ENCODE peak calls at places on chromosomes 13 and 19, in seven cellular contexts. M is uterus; V is activated naive CD4-positive, alpha-beta T cell treated with anti-CD3 and anti-CD28 coated beads, Interleukin-2, amount 10 ng/mL, durations not matched to agents 7 days and 5 days; F is NCI-H774; N is NCI-H1417 treated with DMSO at 0.1 percent for 48 hours; A is activated naive CD8-positive, alpha-beta T cell treated with anti-CD3 and anti-CD28 coated beads for 36 hours; T is NT2/D1. S is an unnamed sample.

GRCh38 chr13:23701646-23702045 is 131.4 kb downstream of the TNFRSF19 start:
- DNase-seq in N (no peak), A (no peak), V (no peak), M (peak), F (no peak), T (no peak), S (no peak)

GRCh38 chr19:3249408-3249807 is 24.9 kb downstream of the CELF5 start:
- DNase-seq in F (peak), T (no peak), A (peak), V (no peak), M (no peak), N (no peak), S (no peak)

GRCh38 chr19:40466219-40467006 is at the start of gene SPTBN4:
- DNase-seq in N (no peak), T (no peak), A (peak), F (no peak), M (peak), V (peak), S (no peak)

GRCh38 chr13:106401081-106401480 is 134.4 kb downstream of the EFNB2 start:
- DNase-seq in M (no peak), N (no peak), F (no peak), T (no peak), A (no peak), V (no peak), S (no peak)

GRCh38 chr13:79307866-79308298 is 98.2 kb downstream of the RBM26 start:
- DNase-seq in T (no peak), M (no peak), F (no peak), N (no peak), V (no peak), A (peak), S (no peak)

GRCh38 chr13:112447761-112448603 is 71.8 kb downstream of the SPACA7 start:
- DNase-seq in T (no peak), A (no peak), N (no peak), M (no peak), F (no peak), V (peak), S (no peak)

GRCh38 chr13:22454586-22454985 is 726.2 kb upstream of the SGCG start:
- DNase-seq in M (no peak), N (no peak), V (no peak), T (no peak), A (no peak), F (no peak), S (no peak)

GRCh38 chr13:53501387-53501786 is 472.8 kb downstream of the OLFM4 start:
- DNase-seq in F (no peak), A (no peak), V (no peak), M (no peak), T (no peak), N (no peak), S (no peak)

GRCh38 chr13:23469901-23470525 is 36.5 kb upstream of the SACS start:
- DNase-seq in T (no peak), A (no peak), V (no peak), M (no peak), N (no peak), F (no peak), S (no peak)

GRCh38 chr13:110455941-110456340 is 105.6 kb downstream of the RAB20 start:
- DNase-seq in V (peak), N (peak), T (peak), A (peak), F (peak), M (peak), S (peak)

GRCh38 chr19:35521124-35521743 is 6.9 kb downstream of the SBSN start:
- DNase-seq in T (no peak), N (no peak), V (no peak), F (no peak), A (no peak), M (no peak), S (no peak)

GRCh38 chr19:1602091-1602707 is 3.1 kb downstream of the UQCR11 start:
- DNase-seq in M (no peak), F (no peak), N (no peak), V (no peak), T (no peak), A (no peak), S (no peak)

GRCh38 chr19:33293255-33294057 is 8.9 kb downstream of the CEBPA start:
- DNase-seq in N (no peak), A (no peak), F (peak), M (peak), V (no peak), T (no peak), S (no peak)

GRCh38 chr13:87677334-87678234 is 6.4 kb downstream of the SLITRK5 start:
- DNase-seq in V (no peak), F (peak), A (no peak), M (no peak), T (no peak), N (peak), S (no peak)

GRCh38 chr19:43624933-43625332 is 5.5 kb upstream of the ZNF428 start:
- DNase-seq in V (peak), A (peak), F (no peak), M (no peak), N (no peak), T (peak), S (no peak)

GRCh38 chr13:30362869-30363268 is 55.5 kb upstream of the KATNAL1 start:
- DNase-seq in F (no peak), N (no peak), T (no peak), A (no peak), V (no peak), M (peak), S (no peak)

GRCh38 chr13:37747071-37747612 is 122.4 kb downstream of the TRPC4 start:
- DNase-seq in A (no peak), N (peak), T (no peak), F (no peak), V (no peak), M (no peak), S (peak)

GRCh38 chr13:31545616-31546015 is 193.7 kb upstream of the RXFP2 start:
- DNase-seq in N (no peak), M (no peak), F (no peak), T (no peak), V (no peak), A (no peak), S (no peak)

GRCh38 chr13:68056816-68057710 is 826.9 kb upstream of the PCDH9 start:
- DNase-seq in A (no peak), F (no peak), M (no peak), T (no peak), N (no peak), V (no peak), S (no peak)

GRCh38 chr19:38730470-38730730 is 13.9 kb downstream of the CAPN12 start:
- DNase-seq in N (no peak), M (no peak), V (no peak), A (no peak), T (no peak), F (no peak), S (no peak)

GRCh38 chr13:72805663-72806341 is 23.9 kb downstream of the PIBF1 start:
- DNase-seq in N (no peak), M (no peak), T (no peak), V (no peak), A (no peak), F (no peak), S (peak)

GRCh38 chr13:32035701-32036100 is 4.1 kb downstream of the FRY start:
- DNase-seq in A (no peak), V (no peak), F (no peak), N (no peak), T (no peak), M (no peak), S (no peak)

GRCh38 chr13:40232321-40232720 is 434.1 kb downstream of the FOXO1 start:
- DNase-seq in V (no peak), M (no peak), A (no peak), F (no peak), T (no peak), N (no peak), S (no peak)

S was measured in NCI-H1436.